ENCODE peak calls at places on chromosome 1, in six cellular contexts. F is AG04450, C is tibial nerve, I is T-cell, N is adrenal gland, O is NCI-H748 treated with DMSO at 0.1 percent for 48 hours. G is an unnamed sample.

GRCh38 chr1:87180682-87181081 is 148.0 kb upstream of the LMO4 start:
- DNase-seq in I (no peak), O (no peak), C (no peak), N (no peak), F (no peak), G (no peak)

GRCh38 chr1:198929961-198930599 is 291.2 kb downstream of the PTPRC start:
- DNase-seq in C (no peak), O (peak), F (no peak), N (no peak), I (no peak), G (no peak)

GRCh38 chr1:10648689-10649483 is 147.6 kb downstream of the CASZ1 start:
- DNase-seq in F (no peak), C (no peak), I (no peak), O (no peak), N (no peak), G (no peak)

GRCh38 chr1:151693057-151693651 is 23.4 kb downstream of the CELF3 start:
- DNase-seq in O (peak), C (no peak), F (no peak), N (no peak), I (no peak), G (no peak)

GRCh38 chr1:29633784-29634183 is 397.5 kb downstream of the PTPRU start:
- DNase-seq in N (no peak), F (no peak), O (peak), I (no peak), C (no peak), G (no peak)

GRCh38 chr1:36781098-36781497 is 253.2 kb downstream of the GRIK3 start:
- DNase-seq in O (no peak), N (no peak), I (no peak), F (no peak), C (no peak), G (no peak)

GRCh38 chr1:85085417-85085816 is 37.1 kb upstream of the MCOLN3 start:
- DNase-seq in C (no peak), F (no peak), N (no peak), O (no peak), I (no peak), G (no peak)

GRCh38 chr1:169526998-169527397 is 41.3 kb upstream of the SLC19A2 start:
- DNase-seq in C (no peak), F (no peak), I (no peak), O (no peak), N (no peak), G (no peak)

GRCh38 chr1:17561252-17561558 is 21.7 kb downstream of the ARHGEF10L start:
- DNase-seq in C (no peak), O (no peak), F (no peak), N (no peak), I (no peak), G (no peak)

GRCh38 chr1:163650624-163651023 is 328.9 kb downstream of the NUF2 start:
- DNase-seq in I (no peak), O (no peak), F (no peak), C (no peak), N (no peak), G (no peak)

GRCh38 chr1:35505911-35506798 is 51.0 kb downstream of the KIAA0319L start:
- DNase-seq in I (peak), N (no peak), O (no peak), F (peak), C (no peak), G (peak)

GRCh38 chr1:42970143-42970542 is 11.5 kb upstream of the SLC2A1 start:
- DNase-seq in F (no peak), N (no peak), O (no peak), C (no peak), I (no peak), G (no peak)

GRCh38 chr1:163628034-163628773 is 306.4 kb downstream of the NUF2 start:
- DNase-seq in O (no peak), N (no peak), C (no peak), I (no peak), F (no peak), G (no peak)

GRCh38 chr1:27816921-27817630 is 13.5 kb upstream of the PPP1R8 start:
- DNase-seq in N (no peak), I (no peak), F (no peak), O (no peak), C (no peak), G (no peak)

GRCh38 chr1:168468822-168469221 is 75.0 kb downstream of the XCL2 start:
- DNase-seq in C (no peak), I (no peak), F (no peak), O (no peak), N (no peak), G (no peak)

GRCh38 chr1:202113690-202114300 is 8.9 kb upstream of the GPR37L1 start:
- DNase-seq in I (no peak), C (no peak), N (no peak), F (no peak), O (no peak), G (no peak)

GRCh38 chr1:34781844-34782391 is 904 bp downstream of the GJB3 start:
- DNase-seq in C (no peak), F (no peak), O (no peak), I (no peak), N (no peak), G (no peak)

GRCh38 chr1:156608981-156609380 is 7.7 kb upstream of the GPATCH4 start:
- DNase-seq in N (no peak), I (peak), F (no peak), C (no peak), O (peak), G (peak)

GRCh38 chr1:181033799-181034391 is at the start of gene MR1:
- DNase-seq in O (no peak), I (peak), C (no peak), F (peak), N (peak), G (peak)

GRCh38 chr1:42925132-42925769 is 33.4 kb downstream of the SLC2A1 start:
- DNase-seq in F (no peak), O (peak), C (no peak), I (no peak), N (no peak), G (no peak)

GRCh38 chr1:246001821-246002220 is 505.3 kb downstream of the SMYD3 start:
- DNase-seq in C (no peak), N (no peak), I (no peak), F (peak), O (no peak), G (no peak)

GRCh38 chr1:232222614-232223013 is 407.3 kb downstream of the SIPA1L2 start:
- DNase-seq in O (no peak), I (no peak), N (no peak), C (no peak), F (no peak), G (no peak)

GRCh38 chr1:184567016-184567415 is 180.2 kb downstream of the C1orf21 start:
- DNase-seq in F (no peak), O (no peak), C (no peak), I (no peak), N (no peak), G (no peak)

GRCh38 chr1:93519196-93519825 is 71.4 kb downstream of the FNBP1L start:
- DNase-seq in N (no peak), O (no peak), C (no peak), I (no peak), F (no peak), G (no peak)

GRCh38 chr1:24321712-24322635 is 2.8 kb downstream of the GRHL3 start:
- DNase-seq in O (no peak), I (peak), N (peak), C (no peak), F (peak), G (peak)

GRCh38 chr1:25544819-25545218 is 1.4 kb downstream of the LDLRAP1 start:
- DNase-seq in O (no peak), N (no peak), C (no peak), F (no peak), I (no peak), G (no peak)

GRCh38 chr1:170680428-170680827 is 16.5 kb downstream of the PRRX1 start:
- DNase-seq in C (no peak), O (no peak), I (no peak), F (peak), N (no peak), G (no peak)

GRCh38 chr1:45378184-45378583 is 37.9 kb upstream of the MUTYH start:
- DNase-seq in C (no peak), F (no peak), I (no peak), N (no peak), O (no peak), G (no peak)

GRCh38 chr1:28421744-28422143 is 52.2 kb downstream of the PHACTR4 start:
- DNase-seq in I (no peak), C (no peak), O (no peak), N (no peak), F (no peak), G (no peak)

GRCh38 chr1:33086384-33086850 is 5.5 kb downstream of the AZIN2 start:
- DNase-seq in C (peak), F (peak), O (peak), N (peak), I (peak), G (peak)

GRCh38 chr1:165112260-165112659 is 244.3 kb downstream of the LMX1A start:
- DNase-seq in I (no peak), O (no peak), C (no peak), N (no peak), F (no peak), G (no peak)

GRCh38 chr1:59016390-59016789 is 232.5 kb upstream of the JUN start:
- DNase-seq in F (no peak), I (no peak), N (no peak), C (no peak), O (no peak), G (no peak)

GRCh38 chr1:35615440-35615839 is 25.9 kb downstream of the PSMB2 start:
- DNase-seq in C (no peak), O (no peak), I (no peak), N (no peak), F (no peak), G (no peak)

GRCh38 chr1:246372502-246372901 is 134.6 kb downstream of the SMYD3 start:
- DNase-seq in O (no peak), C (no peak), I (no peak), N (no peak), F (no peak), G (no peak)

GRCh38 chr1:156220226-156220625 is 7.4 kb downstream of the PMF1 start:
- DNase-seq in I (no peak), F (no peak), C (no peak), O (no peak), N (no peak), G (no peak)